ENCODE peak calls at places on chromosomes 12 and 14, in seven cellular contexts. V is dorsolateral prefrontal cortex; K is GM23248; U is CD8-positive, alpha-beta T cell; Y is pancreas; S is effector memory CD4-positive, alpha-beta T cell; O is lower lobe of right lung. N is an unnamed sample.

GRCh38 chr14:76904740-76905569 is 78.7 kb downstream of the LRRC74A start:
- DNase-seq in K (peak; percentile 99), S (peak; percentile 22), Y (peak; percentile 24), V (no peak), U (peak; percentile 65), O (peak; percentile 81), N (peak; percentile 38)

GRCh38 chr12:55843431-55843830 is 695 bp upstream of the MMP19 start:
- DNase-seq in O (no peak), V (peak; percentile 1), K (no peak), Y (no peak), S (no peak), U (no peak), N (no peak)

GRCh38 chr14:102824832-102825231 is 47.6 kb downstream of the TRAF3 start:
- DNase-seq in Y (no peak), K (peak; percentile 75), O (no peak), U (no peak), S (no peak), V (no peak), N (no peak)

GRCh38 chr12:24252580-24252979 is 303.1 kb upstream of the SOX5 start:
- DNase-seq in V (no peak), S (no peak), O (no peak), U (no peak), Y (no peak), K (no peak), N (no peak)

GRCh38 chr12:21065845-21066244 is 65.1 kb upstream of the SLCO1B1 start:
- DNase-seq in O (no peak), S (no peak), U (no peak), Y (no peak), V (no peak), K (peak; percentile 2), N (no peak)

GRCh38 chr12:82757059-82757458 is 70.4 kb downstream of the TMTC2 start:
- DNase-seq in U (no peak), S (no peak), V (no peak), O (no peak), K (peak; percentile 28), Y (no peak), N (no peak)

GRCh38 chr12:8052679-8053078 is 13.5 kb downstream of the C3AR1 start:
- DNase-seq in V (no peak), K (no peak), U (no peak), S (no peak), Y (no peak), O (peak; percentile 85), N (no peak)

GRCh38 chr14:81256289-81256960 is 35.7 kb upstream of the GTF2A1 start:
- DNase-seq in Y (no peak), K (no peak), O (no peak), V (no peak), U (no peak), S (no peak), N (no peak)

GRCh38 chr12:12333980-12334709 is 15.9 kb downstream of the MANSC1 start:
- DNase-seq in V (no peak), K (peak; percentile 70), U (peak; percentile 43), S (peak; percentile 57), O (peak; percentile 68), Y (no peak), N (peak; percentile 59)

GRCh38 chr12:101209319-101210302 is at the start of gene SLC5A8:
- DNase-seq in Y (no peak), S (no peak), K (peak; percentile 8), O (peak; percentile 53), V (no peak), U (no peak), N (no peak)

GRCh38 chr12:88684170-88684569 is 103.9 kb upstream of the KITLG start:
- DNase-seq in O (no peak), V (no peak), S (no peak), K (no peak), Y (no peak), U (no peak), N (no peak)

GRCh38 chr14:74563233-74563585 is 48.8 kb downstream of the LTBP2 start:
- DNase-seq in U (no peak), O (no peak), V (no peak), Y (no peak), S (no peak), K (no peak), N (no peak)
- H3K27ac ChIP-seq in U (no peak overlapping the region), O (peak overlapping the region; percentile 66), V (no peak overlapping the region), Y (no peak overlapping the region), S (no peak overlapping the region), K (no peak overlapping the region), N (no peak overlapping the region)

GRCh38 chr12:26798013-26798412 is 35.0 kb downstream of the ITPR2 start:
- DNase-seq in U (no peak), O (no peak), S (no peak), K (no peak), Y (no peak), V (no peak), N (no peak)
- H3K4me3 ChIP-seq in U (no peak overlapping the region), O (no peak overlapping the region), S (no peak overlapping the region), K (no peak overlapping the region), Y (no peak overlapping the region), V (no peak overlapping the region), N (no peak overlapping the region)

GRCh38 chr12:33438025-33438772 is 1.4 kb downstream of the SYT10 start:
- DNase-seq in U (no peak), O (no peak), V (no peak), Y (no peak), K (no peak), S (no peak), N (no peak)
- H3K27ac ChIP-seq in U (no peak overlapping the region), O (no peak overlapping the region), V (no peak overlapping the region), Y (no peak overlapping the region), K (no peak overlapping the region), S (no peak overlapping the region), N (peak overlapping the region; percentile 30)

DNA sequence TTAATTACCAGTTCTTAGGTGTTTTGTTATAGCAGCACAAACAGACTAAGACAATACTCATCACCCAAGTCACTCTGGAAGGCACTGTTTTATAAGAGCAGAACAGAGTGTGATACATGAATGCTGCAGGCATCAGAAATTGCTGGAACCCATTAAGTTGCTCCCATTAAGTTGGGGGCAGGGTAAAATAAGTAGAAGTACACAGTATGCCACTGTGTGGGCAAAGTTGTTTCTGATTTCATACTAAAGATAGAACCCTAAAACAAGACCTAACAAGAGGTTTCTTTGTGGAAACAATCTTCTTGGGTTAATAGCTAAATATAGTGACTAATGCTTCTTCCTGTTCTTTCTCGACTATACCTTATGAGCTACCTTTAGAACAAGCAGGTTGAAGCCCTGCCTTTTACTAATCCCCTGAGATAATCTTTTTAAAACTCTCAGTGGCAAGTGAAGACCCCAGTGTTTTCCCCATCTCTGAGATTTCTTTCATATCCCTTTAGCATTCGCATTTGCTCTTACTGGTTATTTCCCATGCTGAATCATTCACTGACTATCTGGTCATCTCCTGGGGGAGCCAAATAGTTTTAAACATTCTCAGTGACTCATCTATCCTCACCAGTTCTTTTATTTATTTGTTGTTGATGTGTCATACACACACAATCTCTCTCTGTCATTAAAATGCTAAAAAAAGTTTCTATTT is 52.3 kb downstream of the SOCS2 start:
- DNase-seq in V (no peak), K (peak; percentile 97), U (no peak), O (no peak), Y (no peak), S (no peak), N (no peak)
- H3K4me3 ChIP-seq in V (no peak overlapping the region), K (peak overlapping the region; percentile 42), U (no peak overlapping the region), O (no peak overlapping the region), Y (no peak overlapping the region), S (no peak overlapping the region), N (no peak overlapping the region)